ENCODE peak calls at places on chromosomes 6 and 20, in six cellular contexts. C, M, R, F, J and Z are unnamed samples.

GRCh38 chr6:15911753-15912504 is 217.0 kb upstream of the MYLIP start:
- DNase-seq in C (no peak), M (no peak), R (no peak), F (no peak), J (no peak), Z (no peak)

GRCh38 chr6:27295301-27296079 is 16.6 kb downstream of the POM121L2 start:
- DNase-seq in C (peak; percentile 41), M (no peak), R (peak; percentile 65), F (no peak), J (no peak), Z (no peak)

GRCh38 chr6:103983860-103984259 is 875.9 kb downstream of the HACE1 start:
- DNase-seq in C (no peak), M (no peak), R (no peak), F (no peak), J (no peak), Z (no peak)

GRCh38 chr6:105279463-105279862 is 99.6 kb upstream of the POPDC3 start:
- DNase-seq in C (no peak), M (no peak), R (no peak), F (no peak), J (no peak), Z (no peak)

GRCh38 chr6:50952092-50952932 is 133.6 kb downstream of the TFAP2B start:
- DNase-seq in C (no peak), M (no peak), R (no peak), F (no peak), J (no peak), Z (no peak)

GRCh38 chr20:48153523-48153922 is 368.2 kb upstream of the SULF2 start:
- DNase-seq in C (no peak), M (no peak), R (peak; percentile 38), F (no peak), J (no peak), Z (no peak)

GRCh38 chr6:31958412-31958740 is 395 bp downstream of the NELFE start:
- DNase-seq in C (no peak), M (no peak), R (no peak), F (no peak), J (no peak), Z (no peak)

GRCh38 chr6:37620519-37620918 is 77.2 kb downstream of the MDGA1 start:
- DNase-seq in C (no peak), M (no peak), R (no peak), F (peak; percentile 12), J (no peak), Z (no peak)

GRCh38 chr6:39296745-39297640 is 17.2 kb downstream of the KCNK17 start:
- DNase-seq in C (no peak), M (no peak), R (peak; percentile 41), F (no peak), J (no peak), Z (no peak)

GRCh38 chr6:133894795-133895401 is 6.0 kb downstream of the TCF21 start:
- DNase-seq in C (no peak), M (no peak), R (peak; percentile 91), F (no peak), J (no peak), Z (no peak)

GRCh38 chr20:5078399-5078958 is 41.3 kb downstream of the PCNA start:
- DNase-seq in C (no peak), M (no peak), R (peak; percentile 58), F (peak; percentile 83), J (no peak), Z (no peak)

GRCh38 chr20:58058421-58059140 is 169.9 kb downstream of the ANKRD60 start:
- DNase-seq in C (no peak), M (no peak), R (no peak), F (no peak), J (no peak), Z (peak; percentile 48)

GRCh38 chr20:24956001-24956761 is 7.1 kb downstream of the CST7 start:
- DNase-seq in C (no peak), M (no peak), R (no peak), F (no peak), J (peak; percentile 40), Z (peak; percentile 74)